ENCODE peak calls at places on chromosome 21, in six cellular contexts. Y is AG10803, J is Panc1, R is DND-41, E is esophagus squamous epithelium, O is upper lobe of right lung. I is an unnamed sample.

GRCh38 chr21:21084179-21084578 is 86.0 kb downstream of the NCAM2 start:
- DNase-seq in Y (peak), J (no peak), R (no peak), E (no peak), O (no peak), I (no peak)

GRCh38 chr21:31733521-31734149 is 1.7 kb upstream of the SCAF4 start:
- DNase-seq in Y (peak), J (no peak), R (no peak), E (no peak), O (no peak), I (no peak)

GRCh38 chr21:17783816-17784598 is 35.1 kb downstream of the C21orf91 start:
- DNase-seq in Y (no peak), J (no peak), R (no peak), E (no peak), O (no peak), I (peak)

GRCh38 chr21:17780539-17780938 is 38.6 kb downstream of the C21orf91 start:
- DNase-seq in Y (no peak), J (no peak), R (no peak), E (no peak), O (no peak), I (peak)

GRCh38 chr21:25561668-25562641 is 45.3 kb downstream of the MRPL39 start:
- DNase-seq in Y (peak), J (no peak), R (peak), E (no peak), O (peak), I (peak)

GRCh38 chr21:38831526-38832467 is 26.1 kb downstream of the ETS2 start:
- DNase-seq in Y (peak), J (no peak), R (peak), E (no peak), O (no peak), I (peak)

GRCh38 chr21:32101206-32101763 is 177.6 kb downstream of the MIS18A start:
- DNase-seq in Y (no peak), J (no peak), R (no peak), E (no peak), O (no peak), I (no peak)

GRCh38 chr21:25639922-25640670 is 1.0 kb downstream of the JAM2 start:
- DNase-seq in Y (no peak), J (no peak), R (no peak), E (no peak), O (no peak), I (no peak)

GRCh38 chr21:18354947-18355346 is 48.6 kb downstream of the TMPRSS15 start:
- DNase-seq in Y (no peak), J (no peak), R (no peak), E (no peak), O (no peak), I (no peak)

GRCh38 chr21:38352536-38353219 is 95.9 kb downstream of the KCNJ15 start:
- DNase-seq in Y (peak), J (no peak), R (no peak), E (no peak), O (peak), I (no peak)

GRCh38 chr21:39669976-39670671 is 57.4 kb downstream of the B3GALT5 start:
- DNase-seq in Y (no peak), J (no peak), R (no peak), E (no peak), O (no peak), I (no peak)

GRCh38 chr21:42637602-42638041 is 15.8 kb upstream of the PDE9A start:
- DNase-seq in Y (no peak), J (no peak), R (no peak), E (no peak), O (peak), I (no peak)

GRCh38 chr21:35641271-35642016 is 418.9 kb downstream of the SETD4 start:
- DNase-seq in Y (peak), J (no peak), R (no peak), E (no peak), O (no peak), I (no peak)

GRCh38 chr21:38487906-38488639 is 10.2 kb downstream of the ERG start:
- DNase-seq in Y (no peak), J (no peak), R (no peak), E (no peak), O (no peak), I (no peak)

GRCh38 chr21:15332572-15332971 is 267.8 kb upstream of the NRIP1 start:
- DNase-seq in Y (no peak), J (no peak), R (no peak), E (no peak), O (no peak), I (no peak)

GRCh38 chr21:37746849-37747248 is 169.4 kb downstream of the KCNJ6 start:
- DNase-seq in Y (no peak), J (no peak), R (peak), E (no peak), O (no peak), I (no peak)

GRCh38 chr21:25343774-25344545 is 263.3 kb downstream of the MRPL39 start:
- DNase-seq in Y (no peak), J (no peak), R (no peak), E (no peak), O (no peak), I (no peak)

GRCh38 chr21:31974454-31974985 is 101.7 kb downstream of the HUNK start:
- DNase-seq in Y (no peak), J (no peak), R (peak), E (no peak), O (no peak), I (no peak)

GRCh38 chr21:41603476-41603875 is 95.5 kb upstream of the TMPRSS2 start:
- DNase-seq in Y (no peak), J (no peak), R (no peak), E (no peak), O (no peak), I (no peak)

GRCh38 chr21:46639489-46640386 is 4.3 kb downstream of the PRMT2 start:
- DNase-seq in Y (peak), J (no peak), R (no peak), E (no peak), O (no peak), I (no peak)

GRCh38 chr21:38989745-38990423 is 184.2 kb downstream of the ETS2 start:
- DNase-seq in Y (peak), J (no peak), R (no peak), E (no peak), O (no peak), I (no peak)

GRCh38 chr21:41593051-41593783 is 85.3 kb upstream of the TMPRSS2 start:
- DNase-seq in Y (no peak), J (no peak), R (no peak), E (no peak), O (peak), I (no peak)

GRCh38 chr21:27275294-27275927 is 308.5 kb upstream of the ADAMTS5 start:
- DNase-seq in Y (peak), J (no peak), R (no peak), E (no peak), O (no peak), I (no peak)

GRCh38 chr21:31366825-31367224 is 22.8 kb upstream of the TIAM1 start:
- DNase-seq in Y (peak), J (peak), R (no peak), E (no peak), O (no peak), I (no peak)

GRCh38 chr21:35102488-35103407 is 53.6 kb upstream of the RUNX1 start:
- DNase-seq in Y (no peak), J (no peak), R (peak), E (no peak), O (no peak), I (peak)

GRCh38 chr21:43268804-43269186 is 100.0 kb downstream of the CRYAA start:
- DNase-seq in Y (no peak), J (no peak), R (no peak), E (no peak), O (peak), I (no peak)

GRCh38 chr21:21688877-21689276 is 690.7 kb downstream of the NCAM2 start:
- DNase-seq in Y (peak), J (no peak), R (peak), E (no peak), O (peak), I (no peak)

GRCh38 chr21:32742470-32742869 is 14.7 kb upstream of the SYNJ1 start:
- DNase-seq in Y (no peak), J (no peak), R (no peak), E (no peak), O (no peak), I (no peak)

GRCh38 chr21:42411197-42411869 is 7.6 kb downstream of the UBASH3A start:
- DNase-seq in Y (no peak), J (no peak), R (peak), E (no peak), O (peak), I (no peak)

DNA sequence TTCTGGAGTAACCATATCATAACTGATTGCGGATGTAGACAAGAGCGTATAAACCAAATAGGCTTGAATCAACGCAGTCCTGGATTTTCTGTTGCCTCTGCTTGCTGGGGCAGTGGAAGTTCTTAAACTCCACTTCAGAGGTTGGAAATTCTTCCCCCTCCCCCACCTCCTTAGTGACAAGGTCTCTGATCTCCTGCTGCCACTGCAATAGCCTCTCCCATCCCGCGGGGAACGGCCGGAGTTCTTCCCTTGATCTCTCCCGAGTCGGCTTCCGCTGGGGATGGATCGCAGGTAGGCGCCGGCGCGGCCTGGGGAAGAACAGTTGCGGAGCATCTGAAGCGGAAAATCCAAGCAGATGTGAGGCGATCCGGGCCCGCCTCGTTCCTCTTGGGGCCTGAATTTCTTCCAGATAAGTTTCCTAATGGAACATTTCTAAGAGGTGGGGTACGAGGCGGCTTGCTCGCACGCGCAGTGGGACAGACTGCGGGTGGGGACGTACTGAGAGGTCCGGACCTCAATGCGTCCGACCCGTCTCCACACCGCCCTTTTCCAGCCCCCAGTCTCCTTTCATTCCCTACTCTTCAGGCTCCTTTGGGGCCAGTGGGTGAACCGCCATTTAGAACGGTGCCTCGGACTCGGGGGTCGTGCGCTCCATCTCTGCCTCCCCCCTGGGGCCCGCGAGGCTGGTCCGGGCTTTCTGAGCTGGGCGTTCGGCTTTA is 3.1 kb upstream of the SIM2 start:
- DNase-seq in Y (no peak), J (no peak), R (no peak), E (no peak), O (peak), I (no peak)
- H3K4me3 ChIP-seq in Y (no peak), J (no peak), R (no peak), E (peak), O (no peak), I (no peak)

DNA sequence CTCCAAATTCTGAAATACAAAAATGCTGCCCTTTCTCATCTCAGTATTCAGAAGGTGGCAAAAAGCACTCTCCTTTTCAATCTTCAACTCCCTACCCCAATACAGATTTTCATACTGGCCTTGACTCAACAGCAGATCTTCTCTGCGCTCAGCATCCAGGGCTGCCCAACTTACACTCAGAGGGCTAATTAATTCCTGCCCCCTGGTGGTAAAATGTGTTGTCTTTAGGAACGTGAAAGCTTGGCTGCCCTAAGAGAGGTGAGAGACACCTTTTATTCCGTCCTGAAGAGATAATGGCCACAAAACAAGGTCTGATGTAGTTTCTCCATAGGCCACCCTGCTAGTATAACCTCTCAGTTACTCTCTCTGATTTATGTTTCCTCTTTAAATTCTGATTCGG is 25.0 kb downstream of the KRTAP24-1 start:
- DNase-seq in Y (peak), J (no peak), R (no peak), E (no peak), O (no peak), I (no peak)
- TF ChIP-seq CTCF in Y (peak), J (peak), R (peak), E (peak), O (no peak), I (no peak)

GRCh38 chr21:44907225-44907965 is 13.3 kb downstream of the ITGB2 start:
- DNase-seq in Y (no peak), J (no peak), R (no peak), E (no peak), O (no peak), I (no peak)
- H3K4me3 ChIP-seq in Y (no peak), J (no peak), R (no peak), E (no peak), O (peak), I (no peak)

DNA sequence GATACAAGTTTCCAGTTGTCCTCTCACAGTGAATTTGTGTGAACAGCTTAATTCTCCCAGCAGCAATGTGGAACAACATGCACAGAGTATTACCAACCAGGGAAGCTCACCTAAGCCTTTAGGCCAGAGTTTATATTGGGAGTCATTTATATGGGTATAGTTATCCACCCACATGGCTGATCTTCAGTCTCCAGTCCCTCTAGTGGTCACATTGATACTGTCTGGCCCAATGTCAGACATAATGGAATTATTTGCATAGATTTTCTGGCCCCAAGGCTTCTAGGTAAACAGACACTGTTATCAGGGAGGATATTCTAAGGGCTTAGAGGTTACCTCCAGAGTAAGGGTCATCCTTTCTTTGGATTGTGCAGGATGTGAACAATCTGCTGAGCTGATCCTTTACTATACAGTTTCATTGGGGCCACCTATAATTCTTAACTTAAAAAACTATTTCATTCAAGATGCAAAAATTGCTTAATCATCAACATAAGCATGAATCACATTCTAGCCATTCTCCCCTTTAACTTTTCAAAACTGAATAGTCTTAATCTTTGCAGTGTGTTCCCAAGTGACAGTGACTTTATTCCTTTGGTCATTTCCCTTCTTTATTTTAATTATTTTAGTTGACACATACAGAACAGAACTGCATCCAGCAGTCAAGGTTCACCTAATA is 210.9 kb downstream of the LTN1 start:
- DNase-seq in Y (peak), J (no peak), R (peak), E (no peak), O (no peak), I (no peak)
- TF ChIP-seq CTCF in Y (peak), J (peak), R (peak), E (no peak), O (peak), I (peak)

DNA sequence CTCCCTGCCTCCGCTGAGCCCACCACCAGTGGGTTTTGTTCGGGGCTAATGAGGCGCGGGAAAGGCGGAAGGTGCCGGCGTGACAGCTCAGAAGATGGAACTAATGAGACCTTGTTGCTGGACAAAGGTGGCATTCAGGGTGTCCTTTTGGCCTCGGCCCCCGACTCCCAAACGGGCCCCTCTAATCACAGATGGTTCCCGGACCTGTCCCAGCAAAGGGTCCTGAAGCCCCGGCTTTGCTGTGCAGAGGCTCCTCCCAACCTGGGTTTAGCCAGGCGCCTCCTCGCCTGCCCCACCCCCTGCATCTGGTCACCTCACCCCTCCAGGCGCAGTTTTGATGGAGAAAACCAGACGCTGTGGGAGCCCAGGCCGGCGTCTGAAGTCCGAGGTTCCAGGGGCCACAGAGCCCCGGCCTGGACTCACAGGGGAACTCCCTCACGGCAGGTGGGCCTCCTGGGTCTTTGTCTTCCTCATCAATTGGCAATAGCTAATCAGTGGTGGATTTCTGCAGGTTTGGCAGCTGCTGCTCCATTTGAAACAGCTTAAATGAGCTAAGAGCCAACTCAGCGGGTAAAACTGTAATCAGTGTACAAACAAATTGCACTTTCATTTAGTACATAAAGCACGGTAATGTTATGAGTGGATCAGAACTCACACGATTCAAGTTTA is 44.3 kb upstream of the ADARB1 start:
- DNase-seq in Y (no peak), J (no peak), R (no peak), E (no peak), O (no peak), I (no peak)
- H3K4me3 ChIP-seq in Y (no peak), J (no peak), R (no peak), E (no peak), O (no peak), I (no peak)

I was measured in GM06990.